ENCODE peak calls at places on chromosomes 3 and 15, in five cellular contexts. One of them, this sample, is unnamed. For H3K4me1, the result is how much of the 10 kb centered on the place peaks cover.

GRCh38 chr15:45734244-45734643 is 99.4 kb downstream of the SQOR start:
- DNase-seq in NT2/D1: no peak
- DNase-seq in trophoblast cell: no peak
- DNase-seq in astrocyte: no peak
- DNase-seq in right cardiac atrium: no peak
- DNase-seq in this sample: no peak

GRCh38 chr15:40790723-40791122 is 16.2 kb upstream of the ZFYVE19 start:
- DNase-seq in astrocyte: peak
- DNase-seq in right cardiac atrium: no peak
- DNase-seq in trophoblast cell: no peak
- DNase-seq in NT2/D1: no peak
- DNase-seq in this sample: no peak

GRCh38 chr3:172543884-172544283 is 20.7 kb upstream of the TNFSF10 start:
- DNase-seq in astrocyte: no peak
- DNase-seq in NT2/D1: no peak
- DNase-seq in trophoblast cell: no peak
- DNase-seq in right cardiac atrium: no peak
- DNase-seq in this sample: no peak

GRCh38 chr3:50623840-50624474 is 7.0 kb downstream of the MAPKAPK3 start:
- DNase-seq in trophoblast cell: no peak
- DNase-seq in NT2/D1: no peak
- DNase-seq in astrocyte: no peak
- DNase-seq in right cardiac atrium: no peak
- DNase-seq in this sample: no peak

GRCh38 chr15:78280289-78281072 is 16.1 kb downstream of the DNAJA4 start:
- DNase-seq in NT2/D1: no peak
- DNase-seq in trophoblast cell: no peak
- DNase-seq in right cardiac atrium: no peak
- DNase-seq in astrocyte: no peak
- DNase-seq in this sample: no peak

GRCh38 chr3:135944831-135945230 is 20.7 kb upstream of the PPP2R3A start:
- DNase-seq in NT2/D1: no peak
- DNase-seq in right cardiac atrium: no peak
- DNase-seq in astrocyte: peak
- DNase-seq in trophoblast cell: peak
- DNase-seq in this sample: no peak

GRCh38 chr15:64640146-64640868 is 135.1 kb downstream of the RBPMS2 start:
- DNase-seq in trophoblast cell: peak
- DNase-seq in astrocyte: peak
- DNase-seq in NT2/D1: no peak
- DNase-seq in right cardiac atrium: no peak
- DNase-seq in this sample: no peak

GRCh38 chr3:179801831-179802230 is 149.0 kb downstream of the USP13 start:
- DNase-seq in astrocyte: no peak
- DNase-seq in right cardiac atrium: no peak
- DNase-seq in trophoblast cell: peak
- DNase-seq in NT2/D1: no peak
- DNase-seq in this sample: no peak

GRCh38 chr3:124034016-124034808 is 42.3 kb upstream of the ROPN1 start:
- DNase-seq in right cardiac atrium: peak
- DNase-seq in NT2/D1: no peak
- DNase-seq in trophoblast cell: no peak
- DNase-seq in astrocyte: peak
- DNase-seq in this sample: peak

GRCh38 chr15:100002091-100002620 is 268.9 kb upstream of the LYSMD4 start:
- DNase-seq in right cardiac atrium: no peak
- DNase-seq in NT2/D1: no peak
- DNase-seq in astrocyte: no peak
- DNase-seq in trophoblast cell: no peak
- DNase-seq in this sample: no peak

GRCh38 chr3:167899090-167899489 is 163.6 kb downstream of the SERPINI1 start:
- DNase-seq in NT2/D1: no peak
- DNase-seq in right cardiac atrium: no peak
- DNase-seq in trophoblast cell: no peak
- DNase-seq in astrocyte: no peak
- DNase-seq in this sample: no peak

GRCh38 chr3:130516645-130517512 is at the start of gene COL6A6:
- DNase-seq in right cardiac atrium: peak
- DNase-seq in NT2/D1: no peak
- DNase-seq in trophoblast cell: no peak
- DNase-seq in astrocyte: no peak
- DNase-seq in this sample: no peak

GRCh38 chr3:163364717-163365116 is 1713.6 kb downstream of the SI start:
- DNase-seq in NT2/D1: no peak
- DNase-seq in right cardiac atrium: no peak
- DNase-seq in trophoblast cell: no peak
- DNase-seq in astrocyte: no peak
- DNase-seq in this sample: no peak

GRCh38 chr15:77417642-77418041 is 2.3 kb downstream of the PEAK1 start:
- DNase-seq in astrocyte: peak
- DNase-seq in trophoblast cell: no peak
- DNase-seq in right cardiac atrium: no peak
- DNase-seq in NT2/D1: no peak
- DNase-seq in this sample: no peak

GRCh38 chr3:175002732-175003143 is 143.6 kb downstream of the NAALADL2 start:
- DNase-seq in astrocyte: peak
- DNase-seq in trophoblast cell: peak
- DNase-seq in right cardiac atrium: no peak
- DNase-seq in NT2/D1: no peak
- DNase-seq in this sample: no peak

DNA sequence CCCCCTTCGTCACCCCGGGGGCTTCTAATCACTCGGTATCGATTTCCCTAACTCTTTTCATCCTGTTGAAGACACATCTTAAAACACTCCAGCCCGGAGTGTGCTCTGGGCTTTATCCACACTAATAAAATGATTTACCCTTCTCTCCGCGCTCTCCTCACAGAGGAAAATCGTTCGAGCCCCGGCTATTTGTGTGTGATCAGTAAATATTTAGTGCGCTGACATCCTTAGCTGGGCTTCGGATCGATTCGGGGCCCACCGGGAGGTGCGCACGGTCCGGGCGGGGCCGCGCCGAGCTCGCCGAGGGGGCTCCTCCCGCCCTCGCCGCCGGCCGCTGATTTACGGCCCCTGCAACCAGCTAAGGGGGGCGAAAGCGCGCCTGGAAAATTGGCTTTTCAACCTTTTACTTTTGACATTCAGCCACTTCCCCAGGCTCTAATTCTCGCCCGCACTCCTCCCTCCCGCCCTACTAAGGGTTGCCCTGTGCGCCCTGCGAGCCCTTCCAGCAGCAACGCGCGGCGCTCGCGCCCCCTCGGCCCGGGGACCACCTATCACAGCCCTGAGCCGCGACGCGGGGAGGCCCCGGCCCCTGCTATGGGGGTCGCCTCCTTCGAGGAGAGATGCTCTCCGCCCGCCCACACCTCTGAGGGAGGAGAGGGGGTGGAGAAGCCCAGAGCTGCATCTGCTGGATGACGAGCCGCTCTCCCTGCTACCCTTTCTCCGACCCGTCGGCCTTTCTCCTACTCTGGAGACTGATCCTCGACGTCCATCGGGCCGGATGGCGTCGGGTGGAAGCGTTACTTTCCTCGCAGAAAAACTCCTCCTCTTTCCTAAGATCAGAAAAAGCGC is 7.9 kb upstream of the NR2F2 start:
- DNase-seq in right cardiac atrium: peak
- DNase-seq in trophoblast cell: no peak
- DNase-seq in astrocyte: peak
- DNase-seq in NT2/D1: no peak
- DNase-seq in this sample: peak
- H3K4me3 ChIP-seq in right cardiac atrium: peak
- H3K4me3 ChIP-seq in trophoblast cell: no peak
- H3K4me3 ChIP-seq in astrocyte: peak
- H3K4me3 ChIP-seq in NT2/D1: peak
- H3K4me3 ChIP-seq in this sample: peak

GRCh38 chr3:7999363-7999762 is 502.3 kb upstream of the LMCD1 start:
- DNase-seq in right cardiac atrium: no peak
- DNase-seq in NT2/D1: peak
- DNase-seq in astrocyte: no peak
- DNase-seq in trophoblast cell: no peak
- DNase-seq in this sample: no peak

GRCh38 chr3:8001307-8001706 is 500.3 kb upstream of the LMCD1 start:
- DNase-seq in trophoblast cell: no peak
- DNase-seq in NT2/D1: no peak
- DNase-seq in right cardiac atrium: no peak
- DNase-seq in astrocyte: no peak
- DNase-seq in this sample: no peak

GRCh38 chr3:8001712-8002111 is 499.9 kb upstream of the LMCD1 start:
- DNase-seq in astrocyte: no peak
- DNase-seq in right cardiac atrium: peak
- DNase-seq in NT2/D1: no peak
- DNase-seq in trophoblast cell: no peak
- DNase-seq in this sample: peak
- H3K4me1 ChIP-seq in astrocyte: under half
- H3K4me1 ChIP-seq in right cardiac atrium: under half
- H3K4me1 ChIP-seq in NT2/D1: under half
- H3K4me1 ChIP-seq in trophoblast cell: under half
- H3K4me1 ChIP-seq in this sample: under half

GRCh38 chr3:32243519-32243918 is 5.0 kb downstream of the CMTM8 start:
- DNase-seq in NT2/D1: no peak
- DNase-seq in trophoblast cell: no peak
- DNase-seq in right cardiac atrium: no peak
- DNase-seq in astrocyte: no peak
- DNase-seq in this sample: no peak
- H3K4me3 ChIP-seq in NT2/D1: no peak
- H3K4me3 ChIP-seq in trophoblast cell: no peak
- H3K4me3 ChIP-seq in right cardiac atrium: no peak
- H3K4me3 ChIP-seq in astrocyte: no peak
- H3K4me3 ChIP-seq in this sample: no peak

GRCh38 chr15:92071030-92071644 is 217.6 kb downstream of the SLCO3A1 start:
- DNase-seq in right cardiac atrium: no peak
- DNase-seq in trophoblast cell: peak
- DNase-seq in astrocyte: no peak
- DNase-seq in NT2/D1: no peak
- DNase-seq in this sample: no peak
- H3K4me1 ChIP-seq in right cardiac atrium: under half
- H3K4me1 ChIP-seq in trophoblast cell: under half
- H3K4me1 ChIP-seq in astrocyte: under half
- H3K4me1 ChIP-seq in NT2/D1: under half
- H3K4me1 ChIP-seq in this sample: half or more

GRCh38 chr3:56754753-56755365 is 46.9 kb downstream of the ARHGEF3 start:
- DNase-seq in astrocyte: no peak
- DNase-seq in NT2/D1: no peak
- DNase-seq in right cardiac atrium: no peak
- DNase-seq in trophoblast cell: no peak
- DNase-seq in this sample: no peak
- H3K4me3 ChIP-seq in astrocyte: no peak
- H3K4me3 ChIP-seq in NT2/D1: no peak
- H3K4me3 ChIP-seq in right cardiac atrium: no peak
- H3K4me3 ChIP-seq in trophoblast cell: no peak
- H3K4me3 ChIP-seq in this sample: no peak

DNA sequence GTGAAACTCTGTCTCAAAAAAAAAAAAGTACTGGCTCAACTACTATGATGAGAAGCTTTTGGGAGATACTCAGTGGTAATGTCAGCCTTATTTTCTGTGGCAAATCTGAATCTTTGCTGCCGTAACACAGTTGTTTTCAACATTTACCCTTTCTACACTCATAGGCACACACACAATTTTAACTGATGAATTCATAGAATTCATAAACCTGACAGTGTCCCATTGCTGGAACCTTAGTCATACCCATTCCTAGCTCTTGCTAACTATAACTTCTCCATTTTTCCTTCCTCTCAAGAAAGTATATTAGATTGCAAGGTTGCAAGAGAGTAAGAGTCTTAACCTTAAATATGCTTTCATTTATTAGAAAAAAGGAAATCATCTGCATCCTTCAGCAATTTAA is 496.6 kb downstream of the FHIT start:
- DNase-seq in NT2/D1: no peak
- DNase-seq in astrocyte: peak
- DNase-seq in trophoblast cell: peak
- DNase-seq in right cardiac atrium: no peak
- DNase-seq in this sample: no peak
- H3K4me1 ChIP-seq in NT2/D1: under half
- H3K4me1 ChIP-seq in astrocyte: under half
- H3K4me1 ChIP-seq in trophoblast cell: under half
- H3K4me1 ChIP-seq in right cardiac atrium: under half
- H3K4me1 ChIP-seq in this sample: under half

This sample was measured in heart left ventricle.